ENCODE peak calls at places on chromosomes 4 and X, in nine cellular contexts. Y is activated T-helper 1 cell treated with anti-CD3 and anti-CD28 coated beads, Interleukin-2, amount 50 U/mL, for 16 hours; E is H7; V is activated T-cell treated with anti-CD3 and anti-CD28 coated beads, Interleukin-2, amount 50 U/mL, for 72 hours; B is anterior cingulate cortex; T is CD8-positive, alpha-beta T cell; S is EH; G is spleen; I is NCI-H1092. H is an unnamed sample.
A peak's percentile ranks its signal among the peaks of the same experiment; 100 is the strongest.

GRCh38 chrX:17919896-17920446 is 58.9 kb upstream of the RAI2 start:
- DNase-seq in Y (no peak), E (no peak), V (no peak), B (no peak), T (no peak), S (no peak), G (no peak), I (no peak), H (no peak)

GRCh38 chr4:101201421-101201820 is 145.9 kb downstream of the PPP3CA start:
- DNase-seq in Y (no peak), E (no peak), V (no peak), B (no peak), T (no peak), S (no peak), G (no peak), I (no peak), H (no peak)

GRCh38 chrX:103554687-103555417 is 30.5 kb upstream of the TCEAL4 start:
- DNase-seq in Y (peak; percentile 5), E (peak; percentile 13), V (peak; percentile 68), B (peak; percentile 61), T (peak; percentile 73), S (peak; percentile 71), G (no peak), I (no peak), H (peak; percentile 62)

GRCh38 chrX:115364625-115365024 is 75.1 kb downstream of the LUZP4 start:
- DNase-seq in Y (no peak), E (no peak), V (no peak), B (no peak), T (no peak), S (no peak), G (no peak), I (no peak), H (no peak)

GRCh38 chrX:25897758-25898157 is 240.4 kb upstream of the MAGEB18 start:
- DNase-seq in Y (no peak), E (no peak), V (no peak), B (no peak), T (no peak), S (no peak), G (no peak), I (no peak), H (no peak)

GRCh38 chr4:156889616-156890594 is 81.7 kb downstream of the PDGFC start:
- DNase-seq in Y (no peak), E (no peak), V (no peak), B (no peak), T (no peak), S (peak; percentile 59), G (no peak), I (no peak), H (no peak)

GRCh38 chr4:66769436-66769835 is 775.9 kb downstream of the CENPC start:
- DNase-seq in Y (no peak), E (no peak), V (no peak), B (no peak), T (no peak), S (no peak), G (no peak), I (no peak), H (no peak)

GRCh38 chr4:185679523-185679922 is 132.5 kb downstream of the SORBS2 start:
- DNase-seq in Y (no peak), E (no peak), V (no peak), B (no peak), T (no peak), S (no peak), G (no peak), I (no peak), H (no peak)

GRCh38 chr4:53541577-53542206 is 49.6 kb downstream of the LNX1 start:
- DNase-seq in Y (no peak), E (no peak), V (no peak), B (no peak), T (no peak), S (peak; percentile 93), G (no peak), I (no peak), H (peak; percentile 59)

GRCh38 chr4:25535278-25535677 is 120.4 kb upstream of the SLC34A2 start:
- DNase-seq in Y (no peak), E (no peak), V (no peak), B (no peak), T (no peak), S (no peak), G (no peak), I (no peak), H (no peak)

GRCh38 chr4:71009796-71010588 is 16.5 kb downstream of the DCK start:
- DNase-seq in Y (no peak), E (peak; percentile 43), V (no peak), B (no peak), T (no peak), S (peak; percentile 64), G (no peak), I (no peak), H (no peak)

GRCh38 chr4:154658680-154659402 is 46.4 kb upstream of the FGG start:
- DNase-seq in Y (no peak), E (no peak), V (no peak), B (no peak), T (no peak), S (no peak), G (no peak), I (no peak), H (peak; percentile 9)

GRCh38 chr4:16116019-16116418 is 32.2 kb upstream of the PROM1 start:
- DNase-seq in Y (no peak), E (no peak), V (no peak), B (no peak), T (no peak), S (no peak), G (no peak), I (peak; percentile 61), H (no peak)

GRCh38 chr4:39037491-39037825 is 5.2 kb upstream of the TMEM156 start:
- DNase-seq in Y (no peak), E (no peak), V (no peak), B (no peak), T (no peak), S (peak; percentile 18), G (no peak), I (no peak), H (no peak)

GRCh38 chrX:150635952-150636351 is 57.2 kb upstream of the MTMR1 start:
- DNase-seq in Y (no peak), E (no peak), V (no peak), B (no peak), T (no peak), S (peak; percentile 82), G (no peak), I (no peak), H (no peak)

GRCh38 chr4:164956766-164957643 is 20.5 kb downstream of the TRIM61 start:
- DNase-seq in Y (peak; percentile 49), E (peak; percentile 72), V (peak; percentile 80), B (peak; percentile 83), T (peak; percentile 74), S (peak; percentile 76), G (peak; percentile 92), I (no peak), H (peak; percentile 89)

GRCh38 chr4:15855804-15856475 is 77.8 kb downstream of the CD38 start:
- DNase-seq in Y (no peak), E (no peak), V (no peak), B (no peak), T (no peak), S (peak; percentile 20), G (no peak), I (no peak), H (no peak)

GRCh38 chrX:1681439-1681838 is 66.6 kb downstream of the ASMT start:
- DNase-seq in Y (no peak), E (no peak), V (no peak), B (no peak), T (no peak), S (no peak), G (no peak), I (no peak), H (no peak)

GRCh38 chr4:152264106-152264505 is 271.8 kb downstream of the FBXW7 start:
- DNase-seq in Y (no peak), E (no peak), V (no peak), B (no peak), T (no peak), S (no peak), G (no peak), I (no peak), H (no peak)

GRCh38 chr4:173333658-173334084 is 487 bp downstream of the HMGB2 start:
- DNase-seq in Y (peak; percentile 21), E (peak; percentile 66), V (no peak), B (no peak), T (peak; percentile 46), S (no peak), G (peak; percentile 94), I (peak; percentile 55), H (peak; percentile 58)

GRCh38 chr4:151689211-151689991 is 71.4 kb downstream of the GATB start:
- DNase-seq in Y (no peak), E (no peak), V (no peak), B (no peak), T (no peak), S (no peak), G (no peak), I (no peak), H (no peak)

GRCh38 chr4:139918994-139919393 is 235.0 kb downstream of the MAML3 start:
- DNase-seq in Y (no peak), E (no peak), V (no peak), B (no peak), T (no peak), S (peak; percentile 69), G (no peak), I (no peak), H (no peak)

GRCh38 chr4:15078682-15079642 is 76.7 kb downstream of the CPEB2 start:
- DNase-seq in Y (no peak), E (no peak), V (no peak), B (no peak), T (no peak), S (peak; percentile 3), G (no peak), I (no peak), H (no peak)

GRCh38 chrX:39840141-39841126 is 257.3 kb downstream of the BCOR start:
- DNase-seq in Y (no peak), E (no peak), V (no peak), B (peak; percentile 22), T (no peak), S (no peak), G (no peak), I (peak; percentile 46), H (no peak)